ENCODE peak calls at places on chromosomes 6 and 20, in four cellular contexts. H is RWPE2, Y is brain microvascular endothelial cell, K is AG09309. C is an unnamed sample.

GRCh38 chr20:63711085-63711645 is 3.3 kb downstream of the ZGPAT start:
- DNase-seq in H (peak; percentile 65), Y (no peak), K (no peak), C (no peak)

GRCh38 chr6:36949636-36950035 is 4.9 kb upstream of the PI16 start:
- DNase-seq in H (no peak), Y (peak; percentile 80), K (no peak), C (no peak)

GRCh38 chr6:44668976-44669934 is 281.7 kb downstream of the CDC5L start:
- DNase-seq in H (no peak), Y (no peak), K (no peak), C (no peak)

GRCh38 chr20:38763616-38764015 is 15.4 kb downstream of the ACTR5 start:
- DNase-seq in H (no peak), Y (no peak), K (no peak), C (no peak)

GRCh38 chr6:52297433-52297832 is 12.9 kb upstream of the MCM3 start:
- DNase-seq in H (no peak), Y (no peak), K (no peak), C (no peak)

GRCh38 chr6:130676077-130676772 is 151.0 kb upstream of the SMLR1 start:
- DNase-seq in H (no peak), Y (peak; percentile 25), K (no peak), C (no peak)

GRCh38 chr6:111804627-111805235 is 68.5 kb downstream of the FYN start:
- DNase-seq in H (no peak), Y (peak; percentile 87), K (peak; percentile 75), C (no peak)

GRCh38 chr6:24458134-24458533 is 31.2 kb downstream of the GPLD1 start:
- DNase-seq in H (no peak), Y (no peak), K (no peak), C (no peak)

GRCh38 chr6:33738153-33738552 is 8.6 kb downstream of the IP6K3 start:
- DNase-seq in H (no peak), Y (no peak), K (no peak), C (no peak)

GRCh38 chr20:6231551-6231950 is 108.7 kb upstream of the FERMT1 start:
- DNase-seq in H (no peak), Y (peak; percentile 77), K (no peak), C (peak; percentile 2)

GRCh38 chr6:143673638-143674037 is 4.1 kb upstream of the PHACTR2 start:
- DNase-seq in H (peak; percentile 83), Y (peak; percentile 32), K (peak; percentile 54), C (no peak)

GRCh38 chr6:37204014-37204751 is 34.2 kb downstream of the PIM1 start:
- DNase-seq in H (no peak), Y (no peak), K (no peak), C (no peak)

GRCh38 chr20:62577447-62577846 is 64.9 kb upstream of the SLCO4A1 start:
- DNase-seq in H (no peak), Y (no peak), K (no peak), C (no peak)

GRCh38 chr6:170271771-170272314 is 19.0 kb downstream of the DLL1 start:
- DNase-seq in H (no peak), Y (no peak), K (no peak), C (no peak)

GRCh38 chr20:46282669-46283068 is 25.6 kb downstream of the CDH22 start:
- DNase-seq in H (peak; percentile 69), Y (no peak), K (no peak), C (no peak)

GRCh38 chr6:158505194-158505593 is 54.7 kb upstream of the TMEM181 start:
- DNase-seq in H (no peak), Y (no peak), K (no peak), C (no peak)

GRCh38 chr20:52311209-52311794 is 119.7 kb upstream of the ZFP64 start:
- DNase-seq in H (no peak), Y (no peak), K (no peak), C (no peak)

GRCh38 chr6:96211341-96211740 is 195.6 kb downstream of the FUT9 start:
- DNase-seq in H (no peak), Y (no peak), K (no peak), C (no peak)

GRCh38 chr6:96213768-96214167 is 198.0 kb downstream of the FUT9 start:
- DNase-seq in H (no peak), Y (no peak), K (no peak), C (no peak)

GRCh38 chr6:96212076-96212475 is 196.3 kb downstream of the FUT9 start:
- DNase-seq in H (no peak), Y (no peak), K (no peak), C (no peak)
- H3K4me3 ChIP-seq in H (no peak overlapping the region), Y (no peak overlapping the region), K (no peak overlapping the region), C (no peak overlapping the region)

DNA sequence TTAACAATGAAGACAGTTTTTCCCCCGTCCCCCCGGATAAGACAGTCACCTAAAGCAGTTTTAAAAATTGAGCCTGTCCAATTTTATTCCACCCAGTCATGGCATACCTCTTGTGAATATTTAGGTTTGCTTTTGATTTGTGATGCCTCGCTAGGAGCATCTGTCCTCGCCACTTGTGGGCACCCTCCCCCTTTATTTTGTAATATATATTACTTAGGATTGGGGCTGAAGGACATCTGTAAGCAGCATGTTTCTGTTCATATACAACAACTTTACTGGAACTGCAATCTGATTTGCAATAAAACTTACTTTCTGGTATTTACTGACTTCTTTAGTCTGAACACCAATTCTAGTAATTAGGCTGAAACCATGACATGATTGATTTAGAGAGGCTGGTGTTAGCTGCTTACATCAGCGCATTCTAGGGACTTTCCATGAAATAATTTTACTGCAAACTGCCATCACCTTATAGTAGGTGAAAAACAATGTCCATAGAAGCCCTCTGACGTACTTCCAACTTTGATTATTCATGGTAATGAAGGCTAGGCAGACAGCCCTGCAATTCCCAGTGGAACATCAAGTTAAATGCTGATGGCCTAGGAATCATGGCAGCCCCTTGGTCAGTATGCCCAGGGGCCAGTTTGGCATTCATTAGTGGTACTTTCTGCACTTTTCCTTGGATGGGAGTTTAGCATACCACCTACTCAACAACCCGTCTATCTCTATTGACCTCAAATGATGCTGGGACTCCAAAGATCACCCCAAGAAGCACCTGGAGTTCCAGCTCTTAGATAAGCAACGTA is 132.9 kb upstream of the MCHR2 start:
- DNase-seq in H (no peak), Y (no peak), K (no peak), C (no peak)
- TF ChIP-seq CTCF in H (peak; percentile 21), Y (peak; percentile 10), K (no peak), C (no peak)

GRCh38 chr20:23086056-23086551 is at the start of gene CD93:
- DNase-seq in H (no peak), Y (peak; percentile 58), K (no peak), C (no peak)
- H3K4me3 ChIP-seq in H (no peak within 1 kb of the TSS), Y (no peak within 1 kb of the TSS), K (no peak within 1 kb of the TSS), C (no peak within 1 kb of the TSS)

GRCh38 chr6:16338577-16339262 is 100.3 kb downstream of the GMPR start:
- DNase-seq in H (peak; percentile 83), Y (peak; percentile 97), K (peak; percentile 99), C (peak; percentile 73)
- TF ChIP-seq CTCF in H (peak; percentile 52), Y (peak; percentile 89), K (peak; percentile 82), C (peak; percentile 78)